ENCODE peak calls at places on chromosomes 2 and 18, in four cellular contexts. K is cardiac muscle cell, X is fibroblast of lung, R is transverse colon. N is an unnamed sample.

GRCh38 chr2:70633508-70633907 is 79.9 kb upstream of the TGFA start:
- DNase-seq in K (no peak), X (no peak), R (no peak), N (no peak)

GRCh38 chr2:120794716-120795115 is 59.0 kb downstream of the GLI2 start:
- DNase-seq in K (peak; percentile 84), X (peak; percentile 67), R (no peak), N (no peak)

GRCh38 chr2:195304310-195304709 is 352.7 kb upstream of the SLC39A10 start:
- DNase-seq in K (peak; percentile 4), X (peak; percentile 36), R (no peak), N (no peak)

GRCh38 chr2:43605851-43606250 is 10.0 kb upstream of the THADA start:
- DNase-seq in K (no peak), X (peak; percentile 22), R (no peak), N (no peak)

GRCh38 chr2:217351378-217351777 is 491.5 kb upstream of the TNP1 start:
- DNase-seq in K (no peak), X (no peak), R (no peak), N (no peak)

GRCh38 chr2:40218679-40219078 is 233.2 kb downstream of the SLC8A1 start:
- DNase-seq in K (peak; percentile 52), X (peak; percentile 75), R (peak; percentile 43), N (peak; percentile 5)

GRCh38 chr2:48227617-48228344 is 302.2 kb upstream of the STON1 start:
- DNase-seq in K (no peak), X (peak; percentile 6), R (no peak), N (peak; percentile 38)

GRCh38 chr2:15521782-15522181 is 39.4 kb downstream of the NBAS start:
- DNase-seq in K (peak; percentile 4), X (peak; percentile 45), R (no peak), N (no peak)

GRCh38 chr18:332007-332406 is 64.2 kb upstream of the THOC1 start:
- DNase-seq in K (no peak), X (no peak), R (peak; percentile 19), N (no peak)

GRCh38 chr2:25698752-25699151 is 25.4 kb upstream of the DTNB start:
- DNase-seq in K (peak; percentile 29), X (no peak), R (no peak), N (no peak)

GRCh38 chr2:71067567-71068217 is 756 bp upstream of the NAGK start:
- DNase-seq in K (peak; percentile 54), X (no peak), R (no peak), N (no peak)

GRCh38 chr2:84963692-84964405 is 7.1 kb upstream of the KCMF1 start:
- DNase-seq in K (peak; percentile 87), X (peak; percentile 94), R (no peak), N (no peak)

GRCh38 chr2:231099918-231100317 is 24.9 kb downstream of the HTR2B start:
- DNase-seq in K (no peak), X (no peak), R (no peak), N (no peak)

GRCh38 chr18:9550413-9550812 is 63.9 kb downstream of the PPP4R1 start:
- DNase-seq in K (no peak), X (no peak), R (no peak), N (no peak)

GRCh38 chr18:9549405-9549804 is 65.0 kb downstream of the PPP4R1 start:
- DNase-seq in K (no peak), X (no peak), R (no peak), N (no peak)

GRCh38 chr18:9557250-9557943 is 57.0 kb downstream of the PPP4R1 start:
- DNase-seq in K (no peak), X (no peak), R (no peak), N (no peak)

GRCh38 chr18:9552189-9552588 is 62.2 kb downstream of the PPP4R1 start:
- DNase-seq in K (peak; percentile 51), X (no peak), R (no peak), N (no peak)

GRCh38 chr18:9552616-9553015 is 61.7 kb downstream of the PPP4R1 start:
- DNase-seq in K (no peak), X (no peak), R (no peak), N (no peak)
- H3K36me3 ChIP-seq in K (peaks cover 66% of the 10 kb centered on the region), X (peaks cover 32% of the 10 kb centered on the region), R (no peaks in the 10 kb centered on the region), N (peaks cover 11% of the 10 kb centered on the region)

GRCh38 chr2:27118525-27119329 is at the start of gene CGREF1:
- DNase-seq in K (peak; percentile 12), X (no peak), R (peak; percentile 32), N (no peak)
- H3K4me3 ChIP-seq in K (peak within 1 kb of the TSS; percentile 26), X (peak within 1 kb of the TSS; percentile 50), R (no peak within 1 kb of the TSS), N (peak within 1 kb of the TSS; percentile 30)

DNA sequence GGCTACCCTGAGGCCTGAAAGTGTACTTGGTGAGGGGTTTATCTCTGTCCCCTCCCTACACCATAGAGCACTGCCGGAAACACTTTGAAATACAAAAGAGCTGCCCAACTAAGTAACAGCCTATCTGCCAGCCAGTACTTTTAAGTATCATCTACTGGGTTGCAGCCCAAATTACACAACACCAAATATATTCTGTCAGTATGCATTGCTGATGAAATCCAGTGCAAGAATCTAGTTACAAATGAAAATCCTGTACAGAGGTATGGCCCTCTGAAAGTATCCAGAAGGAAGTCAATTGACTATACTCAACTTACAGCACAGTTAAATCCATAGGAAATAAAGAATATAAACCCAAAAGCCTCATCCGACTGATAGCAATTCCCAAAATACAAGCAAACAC is 280.8 kb downstream of the CCDC85A start:
- DNase-seq in K (peak; percentile 0), X (no peak), R (no peak), N (no peak)
- TF ChIP-seq CTCF in K (no peak), X (no peak), R (no peak), N (no peak)

GRCh38 chr2:74882299-74882687 is 48.4 kb downstream of the HK2 start:
- DNase-seq in K (no peak), X (no peak), R (no peak), N (no peak)
- H3K36me3 ChIP-seq in K (peaks cover 100% of the 10 kb centered on the region), X (peaks cover 21% of the 10 kb centered on the region), R (no peaks in the 10 kb centered on the region), N (peaks cover 62% of the 10 kb centered on the region)

DNA sequence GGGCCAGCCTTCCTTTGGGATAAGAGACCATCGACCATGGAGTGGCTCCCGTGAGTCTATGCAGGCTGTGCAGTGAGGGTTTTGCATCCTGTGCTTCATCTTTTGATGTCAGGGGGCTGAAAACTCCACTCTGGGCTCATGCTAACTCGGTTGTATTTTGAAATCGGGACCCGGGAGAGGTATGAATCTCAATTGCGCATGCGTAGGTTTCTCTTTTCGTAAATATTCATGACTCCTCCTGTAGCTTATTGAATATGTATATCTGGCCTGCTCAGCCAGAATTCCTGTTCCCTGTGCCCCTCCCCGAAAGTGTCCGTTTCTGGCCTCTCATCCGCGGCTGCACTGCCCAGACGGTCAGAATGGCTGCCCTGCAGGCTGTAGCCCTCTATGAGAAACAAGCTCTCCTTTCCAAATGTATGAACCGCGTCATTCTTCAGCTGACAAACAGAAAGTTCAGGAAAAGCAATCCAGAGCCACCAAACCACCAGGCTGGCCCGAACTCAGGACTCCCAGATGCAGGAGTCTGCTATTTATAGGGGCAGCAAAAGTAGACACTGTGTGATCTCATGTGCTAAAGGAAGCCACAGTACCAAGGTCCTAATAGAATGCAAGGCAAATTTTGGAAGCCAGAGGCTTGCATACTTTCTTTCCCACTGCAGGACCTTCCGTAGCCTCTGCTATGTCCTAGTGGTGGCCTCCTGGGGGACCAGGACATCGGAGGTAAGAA is 41.7 kb downstream of the AKAIN1 start:
- DNase-seq in K (no peak), X (no peak), R (no peak), N (no peak)
- H3K4me3 ChIP-seq in K (no peak overlapping the region), X (no peak overlapping the region), R (no peak overlapping the region), N (no peak overlapping the region)

GRCh38 chr2:226793615-226794014 is 6.0 kb downstream of the IRS1 start:
- DNase-seq in K (no peak), X (no peak), R (no peak), N (no peak)

GRCh38 chr2:226794077-226794670 is 5.4 kb downstream of the IRS1 start:
- DNase-seq in K (no peak), X (peak; percentile 49), R (no peak), N (no peak)

GRCh38 chr2:226796012-226796839 is 3.4 kb downstream of the IRS1 start:
- DNase-seq in K (no peak), X (peak; percentile 34), R (no peak), N (peak; percentile 9)

GRCh38 chr2:226795281-226796011 is 4.2 kb downstream of the IRS1 start:
- DNase-seq in K (no peak), X (peak; percentile 40), R (no peak), N (peak; percentile 14)

GRCh38 chr2:226794751-226795171 is 4.9 kb downstream of the IRS1 start:
- DNase-seq in K (peak; percentile 77), X (peak; percentile 90), R (no peak), N (no peak)
- TF ChIP-seq CTCF in K (peak; percentile 4), X (peak; percentile 5), R (no peak), N (no peak)

GRCh38 chr2:37083873-37084792 is at the start of the genes GPATCH11 and HEATR5B:
- DNase-seq in K (peak; percentile 97), X (peak; percentile 96), R (peak; percentile 97), N (peak; percentile 96)

GRCh38 chr2:37091873-37092272 is 7.6 kb downstream of the GPATCH11 start:
- DNase-seq in K (no peak), X (no peak), R (no peak), N (peak; percentile 71)

GRCh38 chr2:37084797-37085196 is 479 bp downstream of the GPATCH11 start:
- DNase-seq in K (no peak), X (no peak), R (no peak), N (no peak)

GRCh38 chr2:37085731-37086147 is 1.4 kb downstream of the GPATCH11 start:
- DNase-seq in K (peak; percentile 9), X (peak; percentile 5), R (no peak), N (no peak)

DNA sequence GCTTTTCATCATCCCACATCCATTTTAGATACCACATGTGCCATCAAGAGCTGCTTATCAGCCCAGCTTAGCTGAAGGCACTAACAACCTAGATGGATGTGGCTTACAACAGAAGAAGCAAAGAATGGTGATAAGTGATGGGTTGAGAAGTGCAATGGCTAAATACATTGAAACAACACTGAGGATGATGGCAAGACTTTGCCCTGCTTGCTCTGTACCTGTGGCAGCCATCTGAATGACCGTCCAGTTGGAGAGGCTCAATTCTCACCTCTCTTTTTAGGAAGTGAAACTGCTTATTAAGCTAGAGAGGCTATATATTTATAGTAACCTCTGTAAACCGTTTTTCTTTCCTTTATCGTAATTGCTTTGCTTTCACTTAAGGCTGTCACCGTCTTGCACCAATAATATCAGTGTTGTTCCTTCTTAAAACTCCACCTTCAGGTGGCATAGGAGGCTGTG is 5.7 kb downstream of the GPATCH11 start:
- DNase-seq in K (no peak), X (no peak), R (no peak), N (peak; percentile 63)
- H3K36me3 ChIP-seq in K (peaks cover 26% of the 10 kb centered on the region), X (peaks cover 2% of the 10 kb centered on the region), R (no peaks in the 10 kb centered on the region), N (peaks cover 3% of the 10 kb centered on the region)

GRCh38 chr18:3452750-3453539 is 3.0 kb downstream of the TGIF1 start:
- DNase-seq in K (peak; percentile 40), X (peak; percentile 48), R (peak; percentile 37), N (no peak)

GRCh38 chr18:3453540-3454364 is 3.8 kb downstream of the TGIF1 start:
- DNase-seq in K (peak; percentile 96), X (peak; percentile 99), R (peak; percentile 55), N (no peak)

GRCh38 chr18:3455090-3455640 is 5.2 kb downstream of the TGIF1 start:
- DNase-seq in K (no peak), X (no peak), R (no peak), N (no peak)

GRCh38 chr18:3455938-3456685 is 6.1 kb downstream of the TGIF1 start:
- DNase-seq in K (peak; percentile 59), X (peak; percentile 52), R (peak; percentile 48), N (no peak)

GRCh38 chr18:3454365-3455089 is 4.6 kb downstream of the TGIF1 start:
- DNase-seq in K (peak; percentile 78), X (peak; percentile 79), R (peak; percentile 39), N (no peak)
- H3K4me3 ChIP-seq in K (peak overlapping the region; percentile 97), X (peak overlapping the region; percentile 52), R (peak overlapping the region; percentile 5), N (no peak overlapping the region)